ENCODE peak calls at places on chromosome 16, in five cellular contexts. One of them, this sample, is unnamed.

GRCh38 chr16:2673066-2673999 is 9.0 kb upstream of the KCTD5 start:
- DNase-seq in A549: peak
- DNase-seq in GM12878: peak
- DNase-seq in K562: peak
- DNase-seq in HepG2: peak
- DNase-seq in this sample: peak

GRCh38 chr16:10298416-10298815 is 87.4 kb upstream of the ATF7IP2 start:
- DNase-seq in HepG2: no peak
- DNase-seq in K562: no peak
- DNase-seq in GM12878: no peak
- DNase-seq in A549: no peak
- DNase-seq in this sample: no peak

GRCh38 chr16:72013888-72014538 is 5.5 kb downstream of the DHODH start:
- DNase-seq in A549: no peak
- DNase-seq in K562: peak
- DNase-seq in HepG2: no peak
- DNase-seq in GM12878: no peak
- DNase-seq in this sample: no peak

GRCh38 chr16:2458887-2459646 is 842 bp upstream of the TEDC2 start:
- DNase-seq in A549: no peak
- DNase-seq in GM12878: no peak
- DNase-seq in HepG2: no peak
- DNase-seq in K562: peak
- DNase-seq in this sample: peak

GRCh38 chr16:1772362-1772907 is at the start of gene EME2:
- DNase-seq in K562: peak
- DNase-seq in A549: no peak
- DNase-seq in GM12878: no peak
- DNase-seq in HepG2: peak
- DNase-seq in this sample: no peak

GRCh38 chr16:69110406-69110805 is 5.0 kb downstream of the HAS3 start:
- DNase-seq in HepG2: no peak
- DNase-seq in GM12878: no peak
- DNase-seq in K562: no peak
- DNase-seq in A549: no peak
- DNase-seq in this sample: no peak

GRCh38 chr16:19808061-19808621 is 76.5 kb downstream of the GPRC5B start:
- DNase-seq in GM12878: peak
- DNase-seq in A549: peak
- DNase-seq in K562: no peak
- DNase-seq in HepG2: no peak
- DNase-seq in this sample: no peak

GRCh38 chr16:96935-97381 is 18.9 kb downstream of the MPG start:
- DNase-seq in HepG2: peak
- DNase-seq in K562: peak
- DNase-seq in GM12878: peak
- DNase-seq in A549: peak
- DNase-seq in this sample: peak

GRCh38 chr16:67552476-67552875 is 9.8 kb upstream of the CTCF start:
- DNase-seq in GM12878: no peak
- DNase-seq in A549: no peak
- DNase-seq in K562: no peak
- DNase-seq in HepG2: no peak
- DNase-seq in this sample: no peak

GRCh38 chr16:67370686-67371085 is 22.6 kb downstream of the TPPP3 start:
- DNase-seq in HepG2: no peak
- DNase-seq in GM12878: no peak
- DNase-seq in K562: no peak
- DNase-seq in A549: no peak
- DNase-seq in this sample: no peak

GRCh38 chr16:8828541-8829165 is 31.0 kb downstream of the PMM2 start:
- DNase-seq in A549: no peak
- DNase-seq in K562: no peak
- DNase-seq in GM12878: no peak
- DNase-seq in HepG2: no peak
- DNase-seq in this sample: no peak

GRCh38 chr16:66131156-66131807 is 235.2 kb upstream of the CDH5 start:
- DNase-seq in K562: no peak
- DNase-seq in HepG2: no peak
- DNase-seq in A549: no peak
- DNase-seq in GM12878: no peak
- DNase-seq in this sample: no peak

GRCh38 chr16:68490829-68491575 is 42.7 kb upstream of the SMPD3 start:
- DNase-seq in A549: peak
- DNase-seq in K562: no peak
- DNase-seq in GM12878: no peak
- DNase-seq in HepG2: no peak
- DNase-seq in this sample: peak

GRCh38 chr16:728890-729744 is 2.2 kb downstream of the HAGHL start:
- DNase-seq in GM12878: no peak
- DNase-seq in HepG2: no peak
- DNase-seq in K562: peak
- DNase-seq in A549: no peak
- DNase-seq in this sample: peak

GRCh38 chr16:29876578-29877249 is 13.7 kb upstream of the CDIPT start:
- DNase-seq in HepG2: no peak
- DNase-seq in K562: peak
- DNase-seq in A549: no peak
- DNase-seq in GM12878: no peak
- DNase-seq in this sample: peak

GRCh38 chr16:68374961-68375660 is 64.3 kb downstream of the PRMT7 start:
- DNase-seq in A549: no peak
- DNase-seq in HepG2: no peak
- DNase-seq in K562: no peak
- DNase-seq in GM12878: no peak
- DNase-seq in this sample: peak

GRCh38 chr16:31354394-31355291 is at the start of gene ITGAX:
- DNase-seq in HepG2: no peak
- DNase-seq in A549: peak
- DNase-seq in K562: peak
- DNase-seq in GM12878: peak
- DNase-seq in this sample: no peak
- TF ChIP-seq JUNB in HepG2: no peak
- TF ChIP-seq JUNB in A549: no peak
- TF ChIP-seq JUNB in K562: no peak
- TF ChIP-seq JUNB in GM12878: peak
- TF ChIP-seq JUNB in this sample: no peak

DNA sequence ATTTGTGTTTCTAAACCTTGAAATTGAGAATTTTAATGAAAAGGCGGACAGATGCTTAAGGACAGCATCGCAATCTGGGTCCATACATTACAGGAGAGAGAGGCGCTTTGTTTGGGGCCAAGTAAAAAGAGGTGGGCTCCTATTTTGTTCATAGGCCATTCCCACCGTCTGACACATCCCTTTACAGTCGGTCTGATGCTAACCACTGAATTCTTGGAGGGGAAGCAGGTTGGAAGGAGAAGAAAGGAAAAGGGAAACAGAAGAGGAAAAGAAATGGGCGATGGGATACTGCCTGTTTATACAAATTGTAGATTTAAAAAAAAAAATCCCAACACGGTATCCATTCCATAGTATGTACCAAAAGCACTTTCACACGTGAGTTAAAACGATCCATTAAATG is 4.0 kb upstream of the ZFHX3 start:
- DNase-seq in GM12878: no peak
- DNase-seq in HepG2: no peak
- DNase-seq in K562: no peak
- DNase-seq in A549: no peak
- DNase-seq in this sample: no peak
- TF ChIP-seq REST in GM12878: no peak
- TF ChIP-seq REST in HepG2: no peak
- TF ChIP-seq REST in K562: no peak
- TF ChIP-seq REST in A549: no peak
- TF ChIP-seq REST in this sample: no peak

DNA sequence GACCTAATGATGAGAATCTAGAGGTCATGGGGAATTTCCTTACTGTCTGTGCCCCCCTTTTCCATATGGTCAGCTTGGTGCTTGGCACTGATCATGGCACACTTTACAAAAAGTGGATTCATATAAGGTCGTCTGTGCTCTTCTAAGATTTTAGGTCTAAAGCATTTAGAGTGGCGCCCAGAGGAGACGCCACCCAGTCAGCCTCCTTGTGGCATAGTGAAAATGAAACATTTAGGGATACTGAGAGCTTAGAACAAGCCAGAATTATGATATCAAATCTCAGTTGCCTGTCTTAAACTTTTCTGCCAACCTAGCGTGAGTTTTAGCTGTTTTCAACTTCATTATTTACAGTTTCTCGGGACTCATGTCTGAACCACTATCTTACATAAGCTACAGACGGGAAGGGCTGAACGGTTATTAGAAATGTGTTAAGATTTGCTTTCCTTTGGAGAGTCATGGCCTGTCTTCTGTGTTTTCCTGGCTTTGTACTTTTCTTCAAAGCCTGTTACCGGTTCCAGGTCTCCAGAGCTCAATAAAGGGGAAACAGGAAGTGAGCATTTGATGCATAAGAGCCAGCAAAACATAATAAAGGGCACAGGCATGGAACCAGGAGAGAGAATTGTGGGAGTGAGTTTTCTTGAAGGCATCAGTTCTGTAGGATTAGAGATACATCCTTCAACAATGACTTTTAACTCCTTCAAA is 13.7 kb downstream of the ZNRF1 start:
- DNase-seq in K562: no peak
- DNase-seq in A549: no peak
- DNase-seq in GM12878: no peak
- DNase-seq in HepG2: no peak
- DNase-seq in this sample: no peak
- TF ChIP-seq JUNB in K562: no peak
- TF ChIP-seq JUNB in A549: no peak
- TF ChIP-seq JUNB in GM12878: no peak
- TF ChIP-seq JUNB in HepG2: no peak
- TF ChIP-seq JUNB in this sample: no peak

DNA sequence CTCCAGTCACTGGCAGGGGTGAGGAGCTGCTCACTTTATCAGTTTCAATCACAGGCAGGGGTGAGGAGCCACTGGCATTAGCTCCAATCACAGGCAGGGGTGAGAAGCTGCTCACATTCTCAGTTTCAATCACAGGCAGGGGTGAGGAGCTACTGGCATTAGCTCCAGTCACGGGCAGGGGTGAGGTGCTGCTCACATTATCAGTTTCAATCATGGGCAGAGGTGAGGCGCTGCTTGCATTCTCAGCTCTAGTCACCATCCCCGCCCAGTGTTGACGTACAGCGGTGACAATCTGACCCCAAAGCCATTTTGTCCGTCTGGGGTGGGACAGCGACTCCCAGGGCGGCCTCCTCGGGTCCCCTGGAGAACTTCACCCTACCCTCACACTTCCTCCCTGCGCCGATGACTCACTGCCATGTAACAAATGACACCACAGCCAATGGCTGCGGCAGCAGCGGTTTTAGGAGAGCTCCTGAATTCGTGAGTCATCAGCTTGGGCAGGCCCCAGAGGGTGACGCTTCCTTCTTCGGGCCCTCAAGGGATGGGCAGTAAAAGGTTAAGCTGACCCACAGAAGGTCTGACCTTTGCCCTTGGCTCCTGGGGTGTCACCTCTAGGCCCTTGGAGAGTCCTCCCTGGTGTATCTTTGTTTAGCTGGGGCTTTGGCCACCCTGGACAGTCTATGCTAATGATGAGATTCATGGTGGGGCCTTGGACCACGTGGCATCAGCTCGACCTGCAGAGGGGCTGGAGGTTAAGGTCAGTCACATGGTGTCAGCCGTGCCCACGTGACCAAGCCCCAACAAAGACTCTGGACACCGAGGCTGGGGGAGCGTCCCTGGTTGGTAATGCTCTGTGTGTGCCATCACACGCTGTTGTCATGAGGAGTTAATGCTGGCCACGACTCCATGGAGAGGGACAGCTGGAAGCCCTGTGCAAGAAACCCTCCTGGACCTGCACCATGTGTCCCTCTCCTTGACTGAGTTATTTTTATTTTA is 171.7 kb downstream of the C16orf95 start:
- DNase-seq in HepG2: no peak
- DNase-seq in A549: no peak
- DNase-seq in GM12878: no peak
- DNase-seq in K562: peak
- DNase-seq in this sample: no peak
- TF ChIP-seq REST in HepG2: no peak
- TF ChIP-seq REST in A549: no peak
- TF ChIP-seq REST in GM12878: no peak
- TF ChIP-seq REST in K562: peak
- TF ChIP-seq REST in this sample: no peak

GRCh38 chr16:56645311-56645710 is 6.4 kb upstream of the MT1B start:
- DNase-seq in HepG2: no peak
- DNase-seq in K562: no peak
- DNase-seq in A549: no peak
- DNase-seq in GM12878: no peak
- DNase-seq in this sample: no peak

GRCh38 chr16:56649271-56649670 is 2.4 kb upstream of the MT1B start:
- DNase-seq in HepG2: no peak
- DNase-seq in GM12878: no peak
- DNase-seq in K562: no peak
- DNase-seq in A549: no peak
- DNase-seq in this sample: no peak

GRCh38 chr16:56645838-56646237 is 5.8 kb upstream of the MT1B start:
- DNase-seq in HepG2: no peak
- DNase-seq in A549: no peak
- DNase-seq in GM12878: no peak
- DNase-seq in K562: no peak
- DNase-seq in this sample: no peak

GRCh38 chr16:56649820-56650219 is 1.9 kb upstream of the MT1B start:
- DNase-seq in K562: no peak
- DNase-seq in HepG2: no peak
- DNase-seq in A549: no peak
- DNase-seq in GM12878: no peak
- DNase-seq in this sample: no peak

DNA sequence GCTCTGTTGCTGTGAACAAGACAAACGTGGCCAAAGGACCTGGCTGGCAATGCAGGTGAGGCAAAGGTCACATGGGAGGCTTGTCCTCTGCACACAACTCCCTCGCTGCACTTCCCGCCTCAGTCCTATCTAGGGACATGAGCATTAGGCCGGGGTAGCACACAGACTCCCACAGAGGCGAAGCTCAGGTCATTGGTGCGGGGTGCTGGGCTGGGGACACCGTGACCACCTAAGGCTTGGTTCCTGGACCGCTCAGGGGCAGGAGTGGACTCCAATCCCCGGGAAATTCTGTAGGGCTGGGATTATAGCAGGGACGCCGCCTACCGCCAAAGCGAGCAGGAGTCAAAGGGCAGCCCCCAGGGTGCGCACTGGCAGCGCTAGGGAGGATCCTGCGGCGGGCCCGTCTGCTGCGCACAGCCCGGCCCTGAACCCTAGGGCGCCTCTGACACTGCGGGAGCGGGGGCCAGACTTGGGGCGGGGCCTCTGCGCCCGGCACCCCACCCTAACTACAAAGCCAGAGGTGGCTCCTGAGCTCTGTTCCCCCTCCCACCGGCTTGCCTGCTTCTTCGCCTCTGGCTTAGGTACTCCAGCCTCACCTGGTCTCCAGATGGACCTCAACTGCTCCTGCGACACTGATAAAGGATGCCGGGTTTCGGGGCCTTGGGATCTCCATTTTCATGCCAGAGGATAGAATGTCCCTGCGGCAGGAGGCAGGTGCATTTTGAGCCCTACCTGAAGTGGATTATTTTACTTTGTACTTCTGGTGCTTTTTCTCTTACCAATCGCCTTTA is 3.9 kb upstream of the MT1B start:
- DNase-seq in GM12878: no peak
- DNase-seq in A549: no peak
- DNase-seq in K562: no peak
- DNase-seq in HepG2: no peak
- DNase-seq in this sample: peak
- TF ChIP-seq JUNB in GM12878: no peak
- TF ChIP-seq JUNB in A549: no peak
- TF ChIP-seq JUNB in K562: no peak
- TF ChIP-seq JUNB in HepG2: no peak
- TF ChIP-seq JUNB in this sample: no peak

This sample was measured in GM23338.